ENCODE peak calls at places on chromosomes 4 and X, in four cellular contexts. One of them, this sample, is unnamed.
A peak's percentile ranks its signal among the peaks of the same experiment; 100 is the strongest.

GRCh38 chr4:168385142-168385490 is 66.6 kb upstream of the DDX60 start:
- DNase-seq in activated CD8-positive, alpha-beta memory T cell treated with anti-CD3 and anti-CD28 coated beads for 1 hour: no peak
- DNase-seq in AG09309: no peak
- DNase-seq in progenitor cell of endocrine pancreas: no peak
- DNase-seq in this sample: no peak

GRCh38 chrX:150873616-150874015 is 24.9 kb downstream of the CD99L2 start:
- DNase-seq in activated CD8-positive, alpha-beta memory T cell treated with anti-CD3 and anti-CD28 coated beads for 1 hour: no peak
- DNase-seq in AG09309: no peak
- DNase-seq in progenitor cell of endocrine pancreas: no peak
- DNase-seq in this sample: no peak

GRCh38 chr4:4784379-4784778 is 75.1 kb upstream of the MSX1 start:
- DNase-seq in activated CD8-positive, alpha-beta memory T cell treated with anti-CD3 and anti-CD28 coated beads for 1 hour: no peak
- DNase-seq in AG09309: no peak
- DNase-seq in progenitor cell of endocrine pancreas: no peak
- DNase-seq in this sample: no peak

GRCh38 chr4:75048208-75048879 is 115.4 kb downstream of the PARM1 start:
- DNase-seq in activated CD8-positive, alpha-beta memory T cell treated with anti-CD3 and anti-CD28 coated beads for 1 hour: no peak
- DNase-seq in AG09309: no peak
- DNase-seq in progenitor cell of endocrine pancreas: no peak
- DNase-seq in this sample: peak; percentile 69

GRCh38 chr4:30950737-30951136 is 230.6 kb downstream of the PCDH7 start:
- DNase-seq in activated CD8-positive, alpha-beta memory T cell treated with anti-CD3 and anti-CD28 coated beads for 1 hour: no peak
- DNase-seq in AG09309: no peak
- DNase-seq in progenitor cell of endocrine pancreas: no peak
- DNase-seq in this sample: no peak

GRCh38 chr4:100168521-100168920 is 21.7 kb downstream of the DDIT4L start:
- DNase-seq in activated CD8-positive, alpha-beta memory T cell treated with anti-CD3 and anti-CD28 coated beads for 1 hour: no peak
- DNase-seq in AG09309: no peak
- DNase-seq in progenitor cell of endocrine pancreas: no peak
- DNase-seq in this sample: no peak

GRCh38 chr4:69684821-69685220 is 31.8 kb upstream of the UGT2A1 start:
- DNase-seq in activated CD8-positive, alpha-beta memory T cell treated with anti-CD3 and anti-CD28 coated beads for 1 hour: no peak
- DNase-seq in AG09309: no peak
- DNase-seq in progenitor cell of endocrine pancreas: no peak
- DNase-seq in this sample: no peak

GRCh38 chrX:38400401-38400910 is 48.1 kb downstream of the OTC start:
- DNase-seq in activated CD8-positive, alpha-beta memory T cell treated with anti-CD3 and anti-CD28 coated beads for 1 hour: no peak
- DNase-seq in AG09309: no peak
- DNase-seq in progenitor cell of endocrine pancreas: no peak
- DNase-seq in this sample: no peak

GRCh38 chrX:42269186-42269585 is 345.8 kb upstream of the CASK start:
- DNase-seq in activated CD8-positive, alpha-beta memory T cell treated with anti-CD3 and anti-CD28 coated beads for 1 hour: no peak
- DNase-seq in AG09309: peak; percentile 21
- DNase-seq in progenitor cell of endocrine pancreas: no peak
- DNase-seq in this sample: no peak

GRCh38 chr4:15875663-15876460 is 62.7 kb downstream of the FGFBP1 start:
- DNase-seq in activated CD8-positive, alpha-beta memory T cell treated with anti-CD3 and anti-CD28 coated beads for 1 hour: no peak
- DNase-seq in AG09309: no peak
- DNase-seq in progenitor cell of endocrine pancreas: no peak
- DNase-seq in this sample: no peak

GRCh38 chrX:47168495-47169073 is 23.6 kb downstream of the RBM10 start:
- DNase-seq in activated CD8-positive, alpha-beta memory T cell treated with anti-CD3 and anti-CD28 coated beads for 1 hour: no peak
- DNase-seq in AG09309: no peak
- DNase-seq in progenitor cell of endocrine pancreas: no peak
- DNase-seq in this sample: no peak

GRCh38 chr4:41161355-41161754 is 53.0 kb downstream of the APBB2 start:
- DNase-seq in activated CD8-positive, alpha-beta memory T cell treated with anti-CD3 and anti-CD28 coated beads for 1 hour: no peak
- DNase-seq in AG09309: no peak
- DNase-seq in progenitor cell of endocrine pancreas: no peak
- DNase-seq in this sample: no peak

GRCh38 chr4:182576609-182577289 is 333.5 kb downstream of the TENM3 start:
- DNase-seq in activated CD8-positive, alpha-beta memory T cell treated with anti-CD3 and anti-CD28 coated beads for 1 hour: no peak
- DNase-seq in AG09309: no peak
- DNase-seq in progenitor cell of endocrine pancreas: no peak
- DNase-seq in this sample: peak; percentile 33

GRCh38 chr4:137705171-137705783 is 173.0 kb upstream of the PCDH18 start:
- DNase-seq in activated CD8-positive, alpha-beta memory T cell treated with anti-CD3 and anti-CD28 coated beads for 1 hour: no peak
- DNase-seq in AG09309: peak; percentile 70
- DNase-seq in progenitor cell of endocrine pancreas: no peak
- DNase-seq in this sample: no peak

GRCh38 chr4:8410641-8411271 is 29.8 kb downstream of the ACOX3 start:
- DNase-seq in activated CD8-positive, alpha-beta memory T cell treated with anti-CD3 and anti-CD28 coated beads for 1 hour: no peak
- DNase-seq in AG09309: no peak
- DNase-seq in progenitor cell of endocrine pancreas: peak; percentile 19
- DNase-seq in this sample: peak; percentile 89

GRCh38 chrX:10015711-10016515 is 48.8 kb downstream of the CLDN34 start:
- DNase-seq in activated CD8-positive, alpha-beta memory T cell treated with anti-CD3 and anti-CD28 coated beads for 1 hour: no peak
- DNase-seq in AG09309: no peak
- DNase-seq in progenitor cell of endocrine pancreas: peak; percentile 12
- DNase-seq in this sample: peak; percentile 70

GRCh38 chrX:108022491-108023089 is 22.3 kb upstream of the VSIG1 start:
- DNase-seq in activated CD8-positive, alpha-beta memory T cell treated with anti-CD3 and anti-CD28 coated beads for 1 hour: no peak
- DNase-seq in AG09309: no peak
- DNase-seq in progenitor cell of endocrine pancreas: no peak
- DNase-seq in this sample: no peak

GRCh38 chrX:154541896-154542722 is 4.5 kb downstream of the G6PD start:
- DNase-seq in activated CD8-positive, alpha-beta memory T cell treated with anti-CD3 and anti-CD28 coated beads for 1 hour: no peak
- DNase-seq in AG09309: peak; percentile 76
- DNase-seq in progenitor cell of endocrine pancreas: no peak
- DNase-seq in this sample: no peak

GRCh38 chrX:144730486-144730885 is 516.8 kb upstream of the SPANXN1 start:
- DNase-seq in activated CD8-positive, alpha-beta memory T cell treated with anti-CD3 and anti-CD28 coated beads for 1 hour: no peak
- DNase-seq in AG09309: peak; percentile 64
- DNase-seq in progenitor cell of endocrine pancreas: no peak
- DNase-seq in this sample: no peak

GRCh38 chr4:127856485-127857447 is 23.9 kb upstream of the PLK4 start:
- DNase-seq in activated CD8-positive, alpha-beta memory T cell treated with anti-CD3 and anti-CD28 coated beads for 1 hour: no peak
- DNase-seq in AG09309: peak; percentile 81
- DNase-seq in progenitor cell of endocrine pancreas: no peak
- DNase-seq in this sample: peak; percentile 27

GRCh38 chrX:148135738-148136137 is 154.6 kb downstream of the FMR1NB start:
- DNase-seq in activated CD8-positive, alpha-beta memory T cell treated with anti-CD3 and anti-CD28 coated beads for 1 hour: no peak
- DNase-seq in AG09309: no peak
- DNase-seq in progenitor cell of endocrine pancreas: no peak
- DNase-seq in this sample: no peak

GRCh38 chr4:174080361-174080760 is 203.1 kb downstream of the FBXO8 start:
- DNase-seq in activated CD8-positive, alpha-beta memory T cell treated with anti-CD3 and anti-CD28 coated beads for 1 hour: no peak
- DNase-seq in AG09309: no peak
- DNase-seq in progenitor cell of endocrine pancreas: no peak
- DNase-seq in this sample: no peak

GRCh38 chr4:8115916-8116315 is 42.7 kb downstream of the ABLIM2 start:
- DNase-seq in activated CD8-positive, alpha-beta memory T cell treated with anti-CD3 and anti-CD28 coated beads for 1 hour: no peak
- DNase-seq in AG09309: no peak
- DNase-seq in progenitor cell of endocrine pancreas: no peak
- DNase-seq in this sample: no peak

GRCh38 chr4:124980276-124980752 is 267.8 kb upstream of the ANKRD50 start:
- DNase-seq in activated CD8-positive, alpha-beta memory T cell treated with anti-CD3 and anti-CD28 coated beads for 1 hour: no peak
- DNase-seq in AG09309: no peak
- DNase-seq in progenitor cell of endocrine pancreas: no peak
- DNase-seq in this sample: no peak

GRCh38 chr4:106893395-106893881 is 142.7 kb downstream of the DKK2 start:
- DNase-seq in activated CD8-positive, alpha-beta memory T cell treated with anti-CD3 and anti-CD28 coated beads for 1 hour: no peak
- DNase-seq in AG09309: no peak
- DNase-seq in progenitor cell of endocrine pancreas: no peak
- DNase-seq in this sample: no peak

GRCh38 chr4:3449574-3450534 is 8.1 kb downstream of the HGFAC start:
- DNase-seq in activated CD8-positive, alpha-beta memory T cell treated with anti-CD3 and anti-CD28 coated beads for 1 hour: no peak
- DNase-seq in AG09309: no peak
- DNase-seq in progenitor cell of endocrine pancreas: no peak
- DNase-seq in this sample: no peak

GRCh38 chr4:8908206-8908893 is 36.7 kb upstream of the HMX1 start:
- DNase-seq in activated CD8-positive, alpha-beta memory T cell treated with anti-CD3 and anti-CD28 coated beads for 1 hour: no peak
- DNase-seq in AG09309: no peak
- DNase-seq in progenitor cell of endocrine pancreas: peak; percentile 8
- DNase-seq in this sample: no peak

GRCh38 chr4:79723507-79723906 is 315.5 kb upstream of the GK2 start:
- DNase-seq in activated CD8-positive, alpha-beta memory T cell treated with anti-CD3 and anti-CD28 coated beads for 1 hour: no peak
- DNase-seq in AG09309: no peak
- DNase-seq in progenitor cell of endocrine pancreas: no peak
- DNase-seq in this sample: peak; percentile 25

GRCh38 chr4:83124079-83124780 is 9.7 kb upstream of the PLAC8 start:
- DNase-seq in activated CD8-positive, alpha-beta memory T cell treated with anti-CD3 and anti-CD28 coated beads for 1 hour: no peak
- DNase-seq in AG09309: no peak
- DNase-seq in progenitor cell of endocrine pancreas: no peak
- DNase-seq in this sample: no peak

GRCh38 chr4:159298502-159298901 is 195.6 kb downstream of the RAPGEF2 start:
- DNase-seq in activated CD8-positive, alpha-beta memory T cell treated with anti-CD3 and anti-CD28 coated beads for 1 hour: no peak
- DNase-seq in AG09309: peak; percentile 41
- DNase-seq in progenitor cell of endocrine pancreas: no peak
- DNase-seq in this sample: no peak

GRCh38 chr4:143286733-143287570 is 49.7 kb upstream of the GAB1 start:
- DNase-seq in activated CD8-positive, alpha-beta memory T cell treated with anti-CD3 and anti-CD28 coated beads for 1 hour: no peak
- DNase-seq in AG09309: peak; percentile 24
- DNase-seq in progenitor cell of endocrine pancreas: no peak
- DNase-seq in this sample: no peak

GRCh38 chr4:8831221-8832129 is 40.2 kb downstream of the HMX1 start:
- DNase-seq in activated CD8-positive, alpha-beta memory T cell treated with anti-CD3 and anti-CD28 coated beads for 1 hour: no peak
- DNase-seq in AG09309: no peak
- DNase-seq in progenitor cell of endocrine pancreas: no peak
- DNase-seq in this sample: no peak

GRCh38 chrX:3052864-3053263 is 11.6 kb downstream of the ARSF start:
- DNase-seq in activated CD8-positive, alpha-beta memory T cell treated with anti-CD3 and anti-CD28 coated beads for 1 hour: no peak
- DNase-seq in AG09309: no peak
- DNase-seq in progenitor cell of endocrine pancreas: no peak
- DNase-seq in this sample: no peak

GRCh38 chr4:84847978-84848377 is 118.5 kb downstream of the WDFY3 start:
- DNase-seq in activated CD8-positive, alpha-beta memory T cell treated with anti-CD3 and anti-CD28 coated beads for 1 hour: no peak
- DNase-seq in AG09309: no peak
- DNase-seq in progenitor cell of endocrine pancreas: no peak
- DNase-seq in this sample: no peak

GRCh38 chr4:41573458-41574129 is 35.6 kb downstream of the LIMCH1 start:
- DNase-seq in activated CD8-positive, alpha-beta memory T cell treated with anti-CD3 and anti-CD28 coated beads for 1 hour: no peak
- DNase-seq in AG09309: peak; percentile 77
- DNase-seq in progenitor cell of endocrine pancreas: no peak
- DNase-seq in this sample: no peak